ENCODE peak calls at places on chromosome 4, in seven cellular contexts. T is GM12891, F is esophagus squamous epithelium, H is GM12892, W is heart left ventricle, C is ovary, V is NB4. K is an unnamed sample.

GRCh38 chr4:169147217-169147616 is 123.5 kb downstream of the SH3RF1 start:
- DNase-seq in W (no peak), H (no peak), C (no peak), T (no peak), F (no peak), V (no peak), K (no peak)

GRCh38 chr4:169254546-169254983 is 16.2 kb downstream of the SH3RF1 start:
- DNase-seq in W (peak), C (peak), V (no peak), H (no peak), F (no peak), T (no peak), K (peak)

GRCh38 chr4:103934178-103934789 is 214.5 kb upstream of the TACR3 start:
- DNase-seq in V (peak), F (no peak), H (no peak), C (no peak), T (peak), W (no peak), K (peak)

GRCh38 chr4:2792711-2793577 is at the start of gene SH3BP2:
- DNase-seq in W (peak), T (peak), H (peak), C (peak), V (peak), F (no peak), K (peak)

GRCh38 chr4:22473268-22473667 is 42.6 kb downstream of the ADGRA3 start:
- DNase-seq in C (no peak), W (no peak), H (no peak), V (peak), T (no peak), F (no peak), K (no peak)

GRCh38 chr4:158825443-158826036 is 56.7 kb downstream of the FNIP2 start:
- DNase-seq in C (no peak), W (no peak), F (no peak), T (no peak), V (no peak), H (no peak), K (peak)

GRCh38 chr4:108532187-108532586 is 88.2 kb upstream of the RPL34 start:
- DNase-seq in F (no peak), V (no peak), H (no peak), W (no peak), C (no peak), T (no peak), K (no peak)

GRCh38 chr4:147683172-147683571 is 791 bp downstream of the PRMT9 start:
- DNase-seq in F (no peak), V (peak), C (peak), T (no peak), W (no peak), H (no peak), K (peak)

GRCh38 chr4:78220283-78220682 is 163.2 kb downstream of the FRAS1 start:
- DNase-seq in W (no peak), H (no peak), F (no peak), C (no peak), V (no peak), T (no peak), K (no peak)

GRCh38 chr4:56995525-56995924 is 16.8 kb downstream of the POLR2B start:
- DNase-seq in V (no peak), H (no peak), C (peak), W (peak), T (no peak), F (no peak), K (no peak)

GRCh38 chr4:181261279-181261678 is 981.9 kb upstream of the TENM3 start:
- DNase-seq in H (no peak), C (no peak), W (no peak), V (peak), F (no peak), T (no peak), K (no peak)

GRCh38 chr4:11313157-11313943 is 115.3 kb downstream of the HS3ST1 start:
- DNase-seq in F (no peak), T (no peak), C (no peak), V (no peak), H (no peak), W (no peak), K (no peak)

GRCh38 chr4:36224969-36225903 is 19.1 kb downstream of the ARAP2 start:
- DNase-seq in H (no peak), T (no peak), C (no peak), F (no peak), V (peak), W (no peak), K (no peak)

GRCh38 chr4:6177587-6178197 is 22.7 kb downstream of the JAKMIP1 start:
- DNase-seq in T (no peak), F (no peak), V (peak), H (no peak), W (no peak), C (no peak), K (no peak)

GRCh38 chr4:108926058-108926457 is 163.2 kb upstream of the ETNPPL start:
- DNase-seq in C (no peak), H (no peak), T (no peak), V (peak), W (no peak), F (no peak), K (no peak)

GRCh38 chr4:186172551-186172950 is 18.8 kb upstream of the CYP4V2 start:
- DNase-seq in V (no peak), H (no peak), T (no peak), C (no peak), F (no peak), W (no peak), K (no peak)

DNA sequence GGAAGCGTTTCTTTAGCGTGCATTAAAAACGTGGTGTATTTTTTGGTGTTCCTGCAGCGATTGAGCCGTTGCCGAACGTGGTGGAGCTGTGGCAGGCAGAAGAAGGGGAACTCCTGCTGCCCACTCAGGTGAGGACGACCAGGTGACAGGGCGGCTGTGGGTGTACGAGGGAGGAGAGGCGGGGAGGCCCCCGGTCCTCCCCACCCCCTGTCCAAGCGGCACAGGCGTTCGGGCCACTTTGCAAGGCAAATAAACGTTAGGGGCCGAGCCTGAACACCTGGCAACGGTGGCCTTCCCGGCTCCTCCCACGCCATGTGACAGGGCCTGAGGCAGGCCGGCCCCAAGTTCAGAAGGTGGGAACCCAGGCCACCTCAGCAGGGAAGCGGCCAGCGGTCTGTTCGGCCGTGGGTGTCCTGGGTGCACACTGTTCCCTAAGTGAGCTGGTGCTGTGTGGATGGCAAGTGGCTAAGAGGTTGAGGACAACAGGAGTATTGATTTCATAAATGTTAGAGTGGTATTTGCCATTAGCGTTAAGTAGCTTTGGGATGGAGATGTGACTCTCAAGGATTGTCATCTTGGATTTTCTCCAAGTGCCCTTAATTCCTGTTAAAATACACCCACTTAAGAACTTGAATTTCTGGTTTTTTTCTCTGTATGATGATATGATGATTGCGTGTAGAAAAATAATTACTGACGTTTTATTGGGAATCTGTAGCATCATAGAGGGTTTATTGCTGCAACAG is 1.2 kb downstream of the TMEM131L start:
- DNase-seq in T (peak), F (peak), V (peak), C (peak), H (peak), W (peak), K (peak)
- TF ChIP-seq POLR2A in T (peak), F (peak), V (no peak), C (no peak), H (peak), W (no peak), K (peak)

DNA sequence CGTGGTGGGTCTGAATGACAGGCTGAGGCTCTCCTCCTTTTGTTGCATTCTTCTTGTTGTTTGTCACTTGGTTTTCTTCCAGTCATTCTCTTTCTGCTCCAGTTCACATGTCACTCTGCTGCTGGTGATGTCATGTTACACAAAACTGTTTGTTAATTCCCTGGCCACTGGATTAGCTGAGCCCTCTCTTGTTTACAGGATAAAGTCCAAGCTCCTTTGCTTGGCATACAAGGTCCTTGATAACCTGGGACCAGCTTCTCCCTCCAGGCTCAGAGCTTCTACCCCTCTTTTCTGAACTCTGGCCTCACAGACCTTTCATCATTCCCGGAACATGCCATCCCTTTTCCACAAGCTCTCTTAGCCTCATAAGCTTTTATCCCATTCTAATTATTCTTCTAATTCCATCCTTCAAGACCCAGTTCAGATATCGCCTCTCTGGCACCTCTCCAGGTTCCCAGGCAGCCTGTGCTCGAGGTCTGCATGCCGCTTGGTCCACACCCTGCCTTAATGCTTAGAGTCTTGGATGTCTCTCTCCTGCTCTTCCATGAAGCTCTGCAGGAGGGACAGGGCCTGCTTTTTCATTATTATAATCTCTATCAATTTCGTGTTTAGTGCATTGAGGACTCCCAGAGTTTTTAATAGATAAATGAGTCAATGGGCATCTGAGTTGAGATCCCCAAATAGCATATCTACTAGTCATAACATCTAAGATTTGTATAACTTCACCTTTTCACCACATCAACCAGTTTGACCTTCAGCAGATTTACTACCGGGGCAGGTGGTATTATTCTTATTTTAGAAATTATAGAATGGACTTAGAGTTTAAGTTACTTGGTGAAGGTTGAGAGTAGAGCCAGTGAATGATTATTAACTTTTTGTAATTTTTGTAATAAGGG is 98.7 kb downstream of the TMEM131L start:
- DNase-seq in H (no peak), C (no peak), T (no peak), F (no peak), V (no peak), W (no peak), K (peak)
- TF ChIP-seq POLR2A in H (no peak), C (no peak), T (no peak), F (no peak), V (no peak), W (peak), K (no peak)

DNA sequence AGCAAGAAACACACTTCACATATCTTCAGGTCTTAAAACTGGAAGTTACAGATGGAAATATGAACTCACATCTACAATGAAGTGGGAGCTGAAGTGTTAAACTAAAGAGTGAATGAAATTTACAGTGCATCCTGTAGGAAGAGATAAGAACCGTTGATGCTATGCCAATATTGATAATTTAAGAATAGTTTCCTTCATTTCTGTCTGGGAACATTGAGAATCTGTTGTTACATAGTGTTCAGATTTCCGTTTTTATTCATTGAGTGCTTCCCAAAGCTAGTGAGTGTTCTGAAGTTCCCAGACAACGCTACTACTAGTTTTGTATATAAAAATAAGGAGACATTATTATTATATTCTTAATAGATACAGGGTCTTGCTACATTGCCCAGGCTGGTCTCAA is 52.3 kb downstream of the UBE2K start:
- DNase-seq in C (no peak), F (no peak), W (no peak), H (no peak), V (no peak), T (no peak), K (no peak)
- TF ChIP-seq POLR2A in C (no peak), F (no peak), W (no peak), H (no peak), V (no peak), T (no peak), K (no peak)

DNA sequence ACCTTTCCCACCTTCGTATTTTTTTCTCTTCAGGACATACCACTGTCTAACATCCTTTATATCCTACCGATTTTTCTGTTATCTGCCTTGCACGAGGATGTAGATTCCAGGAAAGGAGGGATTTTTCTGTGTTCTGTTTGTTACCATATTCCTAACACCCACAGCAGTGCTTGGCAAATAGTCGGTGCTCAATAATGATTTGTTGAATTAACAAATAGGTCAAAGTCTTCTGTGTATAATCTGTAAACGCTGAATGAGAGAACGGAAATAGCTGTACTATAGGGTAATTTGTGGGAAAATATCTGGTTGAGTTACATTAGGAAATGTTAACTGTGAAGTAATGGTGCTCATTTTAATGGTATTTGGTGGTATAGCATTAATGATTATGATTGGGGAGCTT is 81.5 kb downstream of the TMEM156 start:
- DNase-seq in V (no peak), W (no peak), F (no peak), H (no peak), T (no peak), C (no peak), K (no peak)
- TF ChIP-seq POLR2A in V (no peak), W (no peak), F (no peak), H (no peak), T (no peak), C (no peak), K (no peak)

GRCh38 chr4:70705146-70705855 is 16.5 kb upstream of the RUFY3 start:
- DNase-seq in V (peak), F (no peak), C (peak), H (peak), T (peak), W (peak), K (peak)
- TF ChIP-seq POLR2A in V (peak), F (peak), C (peak), H (peak), T (no peak), W (no peak), K (peak)